ENCODE peak calls at places on chromosomes 13 and 19, in nine cellular contexts. O, Z, X, B, E, N, F, K and I are unnamed samples.
A peak's percentile ranks its signal among the peaks of the same experiment; 100 is the strongest.

GRCh38 chr19:17867087-17867486 is 4.7 kb upstream of the SLC5A5 start:
- DNase-seq in K (no peak), Z (no peak), B (no peak), F (no peak), E (no peak), N (no peak), O (no peak), X (no peak), I (no peak)

GRCh38 chr13:46170268-46170667 is 11.7 kb downstream of the LCP1 start:
- DNase-seq in K (no peak), O (no peak), B (peak; percentile 36), Z (no peak), E (no peak), X (no peak), N (no peak), F (no peak), I (no peak)

GRCh38 chr13:23086951-23087350 is 93.8 kb upstream of the SGCG start:
- DNase-seq in B (no peak), X (no peak), E (no peak), K (no peak), N (no peak), O (no peak), F (no peak), Z (no peak), I (no peak)

GRCh38 chr13:75806101-75806500 is 170.0 kb downstream of the LMO7 start:
- DNase-seq in X (no peak), F (no peak), E (no peak), B (no peak), K (peak; percentile 28), O (no peak), Z (no peak), N (no peak), I (no peak)

GRCh38 chr19:18364826-18365528 is 21.0 kb upstream of the GDF15 start:
- DNase-seq in O (peak; percentile 87), N (peak; percentile 66), B (peak; percentile 87), Z (no peak), E (peak; percentile 93), F (peak; percentile 76), K (peak; percentile 100), X (peak; percentile 27), I (peak; percentile 90)

GRCh38 chr19:50695251-50696064 is 24.1 kb downstream of the SHANK1 start:
- DNase-seq in E (no peak), O (no peak), K (no peak), Z (no peak), F (no peak), X (no peak), B (no peak), N (no peak), I (no peak)

GRCh38 chr13:46795321-46795720 is 1.6 kb downstream of the ESD start:
- DNase-seq in B (no peak), F (no peak), K (no peak), N (no peak), E (no peak), X (no peak), Z (no peak), O (no peak), I (no peak)

GRCh38 chr13:25478186-25478585 is 106.4 kb downstream of the ATP8A2 start:
- DNase-seq in Z (no peak), N (no peak), X (no peak), B (no peak), K (no peak), E (no peak), F (no peak), O (no peak), I (no peak)

GRCh38 chr19:33283578-33283977 is 18.8 kb downstream of the CEBPA start:
- DNase-seq in F (no peak), Z (no peak), B (no peak), X (no peak), O (no peak), E (no peak), N (no peak), K (no peak), I (no peak)

GRCh38 chr13:112453874-112454647 is 77.9 kb downstream of the SPACA7 start:
- DNase-seq in K (no peak), N (no peak), Z (no peak), X (no peak), B (no peak), E (peak; percentile 14), O (no peak), F (no peak), I (peak; percentile 27)

GRCh38 chr19:5914946-5915781 is 1.1 kb downstream of the CAPS start:
- DNase-seq in O (no peak), X (no peak), Z (no peak), F (no peak), N (no peak), E (peak; percentile 63), B (no peak), K (no peak), I (no peak)

GRCh38 chr13:48646791-48647190 is 6.9 kb upstream of the CYSLTR2 start:
- DNase-seq in Z (no peak), N (no peak), X (no peak), O (no peak), K (no peak), E (no peak), B (no peak), F (no peak), I (no peak)

GRCh38 chr13:114200673-114201005 is 21.6 kb downstream of the CFAP97D2 start:
- DNase-seq in B (no peak), Z (no peak), F (no peak), K (peak; percentile 19), X (no peak), N (no peak), O (no peak), E (no peak), I (no peak)

GRCh38 chr13:95233026-95233635 is 68.1 kb downstream of the ABCC4 start:
- DNase-seq in E (no peak), K (no peak), O (no peak), F (no peak), Z (no peak), N (no peak), X (no peak), B (no peak), I (no peak)
- H3K27ac ChIP-seq in E (no peak overlapping the region), K (no peak overlapping the region), O (no peak overlapping the region), F (no peak overlapping the region), Z (no peak overlapping the region), N (no peak overlapping the region), X (no peak overlapping the region), B (no peak overlapping the region), I (no peak overlapping the region)

GRCh38 chr19:57949296-57949695 is 1.8 kb upstream of the ZNF256 start:
- DNase-seq in K (no peak), X (no peak), F (no peak), Z (no peak), O (peak; percentile 23), N (no peak), E (no peak), B (no peak), I (no peak)

GRCh38 chr19:57949702-57950101 is 2.2 kb upstream of the ZNF256 start:
- DNase-seq in F (no peak), Z (no peak), X (no peak), N (no peak), E (no peak), B (no peak), K (no peak), O (no peak), I (no peak)

DNA sequence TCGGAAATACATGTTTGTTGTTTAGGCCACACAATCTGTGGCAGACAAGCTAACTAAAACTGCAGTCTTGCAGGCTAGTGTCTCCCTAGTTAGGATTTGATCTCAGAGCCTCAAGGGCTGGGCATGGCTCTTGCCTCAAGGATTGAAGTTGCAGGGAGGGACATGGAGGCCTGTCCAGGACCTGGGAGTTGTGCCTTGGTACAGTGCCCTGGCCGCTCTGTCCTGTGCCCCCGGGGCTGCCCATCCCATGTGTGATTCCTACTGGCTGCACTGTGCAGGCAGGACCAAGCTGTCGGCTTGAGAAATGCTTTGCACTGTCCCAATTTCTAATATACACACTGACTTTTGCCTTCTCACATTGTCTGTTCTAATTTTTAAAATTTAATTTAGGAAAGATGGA is 7.5 kb upstream of the ZNF256 start:
- DNase-seq in X (no peak), K (no peak), E (no peak), O (no peak), B (no peak), F (no peak), Z (no peak), N (no peak), I (no peak)
- H3K4me1 ChIP-seq in X (no peaks in the 10 kb centered on the region), K (no peaks in the 10 kb centered on the region), E (no peaks in the 10 kb centered on the region), O (no peaks in the 10 kb centered on the region), B (no peaks in the 10 kb centered on the region), F (no peaks in the 10 kb centered on the region), Z (no peaks in the 10 kb centered on the region), N (no peaks in the 10 kb centered on the region), I (no peaks in the 10 kb centered on the region)

GRCh38 chr13:40941581-40941980 is 77.5 kb downstream of the ELF1 start:
- DNase-seq in B (no peak), E (no peak), F (no peak), N (no peak), X (no peak), K (no peak), Z (no peak), O (no peak), I (no peak)
- H3K36me3 ChIP-seq in B (peaks cover 8% of the 10 kb centered on the region), E (peaks cover 3% of the 10 kb centered on the region), F (peaks cover 10% of the 10 kb centered on the region), N (no peaks in the 10 kb centered on the region), X (peaks cover 45% of the 10 kb centered on the region), K (peaks cover 15% of the 10 kb centered on the region), Z (no peaks in the 10 kb centered on the region), O (no peaks in the 10 kb centered on the region), I (peaks cover 27% of the 10 kb centered on the region)

DNA sequence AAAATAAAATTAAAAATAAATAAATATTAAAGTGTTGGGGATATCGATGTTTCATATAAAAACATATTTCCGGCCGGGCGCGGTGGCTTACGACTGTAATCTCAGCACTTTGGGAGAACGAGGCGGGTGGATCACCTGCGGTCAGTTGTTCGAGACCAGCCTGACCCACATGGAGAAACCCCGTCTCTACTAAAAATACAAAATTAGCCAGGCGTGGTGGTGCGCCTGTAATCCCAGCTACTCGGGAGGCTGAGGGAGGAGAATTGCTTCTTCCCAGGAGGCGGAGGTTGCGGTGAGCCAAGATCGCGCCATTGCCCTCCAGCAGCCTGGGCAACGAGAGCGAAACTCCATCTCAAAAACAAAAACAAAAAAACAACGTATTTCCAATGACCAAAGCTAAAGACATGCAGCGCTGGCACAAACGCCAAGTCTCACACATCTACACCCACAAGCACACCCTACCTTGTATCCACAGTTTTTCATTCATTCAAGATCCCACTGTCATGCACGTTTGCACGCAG is 907 bp downstream of the ZNF569 start:
- DNase-seq in E (no peak), B (no peak), K (no peak), N (no peak), O (peak; percentile 22), F (no peak), Z (no peak), X (no peak), I (no peak)
- H3K27ac ChIP-seq in E (peak overlapping the region; percentile 87), B (peak overlapping the region; percentile 58), K (peak overlapping the region; percentile 82), N (peak overlapping the region; percentile 81), O (no peak overlapping the region), F (peak overlapping the region; percentile 90), Z (no peak overlapping the region), X (peak overlapping the region; percentile 85), I (peak overlapping the region; percentile 85)